ENCODE peak calls at places on chromosomes 13 and 19, in five cellular contexts. U is suprapubic skin, X is IMR-90, Z is endothelial cell of umbilical vein, W is stomach. I is an unnamed sample.

GRCh38 chr19:3145909-3146676 is 10.3 kb downstream of the GNA15 start:
- DNase-seq in U (no peak), X (no peak), Z (no peak), W (no peak), I (no peak)

GRCh38 chr13:35349673-35350278 is 126.7 kb downstream of the MAB21L1 start:
- DNase-seq in U (no peak), X (no peak), Z (peak), W (no peak), I (no peak)

GRCh38 chr13:31951215-31951678 is 80.3 kb upstream of the FRY start:
- DNase-seq in U (no peak), X (peak), Z (no peak), W (peak), I (peak)

GRCh38 chr13:40026174-40026585 is 370.7 kb downstream of the COG6 start:
- DNase-seq in U (no peak), X (peak), Z (no peak), W (no peak), I (no peak)

GRCh38 chr19:36121486-36122124 is 6.3 kb downstream of the TBCB start:
- DNase-seq in U (no peak), X (no peak), Z (no peak), W (no peak), I (no peak)

GRCh38 chr19:53977991-53978731 is 13.3 kb upstream of the CACNG6 start:
- DNase-seq in U (no peak), X (peak), Z (peak), W (no peak), I (peak)

GRCh38 chr13:50518131-50518530 is 325.4 kb downstream of the DLEU7 start:
- DNase-seq in U (no peak), X (peak), Z (no peak), W (no peak), I (no peak)

GRCh38 chr13:106795847-106796246 is 227.9 kb upstream of the ARGLU1 start:
- DNase-seq in U (no peak), X (no peak), Z (peak), W (no peak), I (no peak)

GRCh38 chr13:29801737-29802305 is 48.6 kb downstream of the UBL3 start:
- DNase-seq in U (no peak), X (peak), Z (no peak), W (no peak), I (no peak)

GRCh38 chr13:58340895-58341294 is 709.4 kb downstream of the PCDH17 start:
- DNase-seq in U (no peak), X (no peak), Z (no peak), W (no peak), I (no peak)

GRCh38 chr13:39881887-39882286 is 226.4 kb downstream of the COG6 start:
- DNase-seq in U (no peak), X (peak), Z (peak), W (no peak), I (no peak)

GRCh38 chr13:92941167-92941566 is 285.4 kb upstream of the GPC6 start:
- DNase-seq in U (no peak), X (no peak), Z (no peak), W (no peak), I (no peak)

GRCh38 chr13:100535401-100536135 is 53.0 kb downstream of the GGACT start:
- DNase-seq in U (no peak), X (no peak), Z (no peak), W (no peak), I (no peak)

GRCh38 chr13:75896271-75896670 is 260.1 kb downstream of the LMO7 start:
- DNase-seq in U (no peak), X (peak), Z (no peak), W (no peak), I (no peak)

GRCh38 chr19:19126102-19126501 is 12.2 kb downstream of the TMEM161A start:
- DNase-seq in U (no peak), X (no peak), Z (no peak), W (no peak), I (no peak)

GRCh38 chr13:20264271-20265018 is 32.3 kb upstream of the GJB6 start:
- DNase-seq in U (no peak), X (no peak), Z (no peak), W (no peak), I (no peak)

GRCh38 chr13:22375151-22375550 is 704.3 kb downstream of the FGF9 start:
- DNase-seq in U (no peak), X (no peak), Z (no peak), W (no peak), I (no peak)

GRCh38 chr19:37942516-37942902 is 35.5 kb downstream of the SIPA1L3 start:
- DNase-seq in U (no peak), X (no peak), Z (no peak), W (peak), I (no peak)

DNA sequence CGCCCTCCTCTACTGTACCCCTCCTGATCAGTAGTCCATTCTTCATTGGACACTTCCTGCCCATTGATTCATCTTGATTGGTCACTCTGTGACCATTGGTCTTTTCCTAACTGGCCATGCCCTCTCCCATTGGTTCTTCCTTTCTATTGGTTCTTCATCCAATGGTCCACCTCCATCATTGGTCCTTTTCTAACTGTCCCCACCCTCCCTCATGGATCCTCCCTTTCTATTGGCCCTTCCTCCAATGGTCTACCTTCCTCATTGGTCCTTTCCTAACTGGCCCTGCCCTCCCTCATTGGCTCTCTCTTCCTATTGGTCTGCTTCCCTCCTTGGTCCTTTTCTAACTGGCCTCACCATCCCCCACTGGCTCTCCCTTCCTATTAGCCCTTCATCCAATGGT is 7.1 kb downstream of the KLK6 start:
- DNase-seq in U (no peak), X (no peak), Z (no peak), W (no peak), I (no peak)
- TF ChIP-seq CTCF in U (no peak), X (no peak), Z (no peak), W (no peak), I (no peak)

DNA sequence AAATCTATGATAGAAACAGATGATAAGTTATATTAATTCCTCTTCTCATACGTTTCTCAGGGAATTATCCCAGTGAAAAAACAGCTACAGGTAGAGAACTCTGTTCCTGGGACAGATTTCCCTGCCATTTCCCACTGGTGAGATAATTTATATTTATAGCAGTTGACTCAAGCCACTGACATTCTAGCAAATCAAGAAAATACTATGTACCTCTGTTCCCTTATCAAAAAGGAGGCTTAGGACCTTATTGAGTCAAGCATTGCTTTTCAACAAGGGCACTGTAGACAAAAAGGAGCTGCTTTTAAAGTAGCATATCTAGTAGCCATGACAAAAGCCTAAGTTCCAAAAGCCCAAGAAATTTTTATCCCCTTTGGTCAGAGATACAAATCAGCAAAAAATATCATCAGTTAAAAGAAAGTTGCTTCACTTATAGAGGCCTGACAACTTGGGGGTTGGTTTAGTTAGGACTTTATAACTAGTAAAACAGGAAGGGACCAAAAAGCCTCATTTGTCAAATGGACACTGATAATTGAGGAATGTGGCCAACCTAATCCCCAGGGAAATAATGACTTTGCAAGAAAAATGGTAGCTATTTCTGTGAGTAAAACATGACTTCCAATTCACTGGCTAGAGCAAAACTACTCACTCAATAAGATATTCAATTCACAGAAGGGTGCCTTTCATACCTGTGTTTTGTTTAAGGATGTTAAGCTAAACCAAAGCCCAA is 652.5 kb downstream of the SLITRK1 start:
- DNase-seq in U (no peak), X (peak), Z (no peak), W (no peak), I (no peak)
- TF ChIP-seq POLR2A in U (no peak), X (no peak), Z (no peak), W (no peak), I (no peak)

GRCh38 chr13:70959376-70959775 is 851.1 kb upstream of the KLHL1 start:
- DNase-seq in U (no peak), X (no peak), Z (no peak), W (no peak), I (no peak)

GRCh38 chr13:70964124-70964523 is 855.9 kb upstream of the KLHL1 start:
- DNase-seq in U (no peak), X (no peak), Z (peak), W (no peak), I (no peak)

GRCh38 chr13:70960841-70961443 is 852.7 kb upstream of the KLHL1 start:
- DNase-seq in U (no peak), X (peak), Z (peak), W (no peak), I (no peak)
- TF ChIP-seq CTCF in U (no peak), X (peak), Z (peak), W (no peak), I (peak)

GRCh38 chr19:50797429-50798115 is 7.4 kb downstream of the ACP4 start:
- DNase-seq in U (no peak), X (no peak), Z (no peak), W (no peak), I (no peak)
- TF ChIP-seq POLR2A in U (no peak), X (no peak), Z (no peak), W (no peak), I (no peak)

GRCh38 chr19:49151339-49152217 is 3.6 kb downstream of the HRC start:
- DNase-seq in U (peak), X (peak), Z (peak), W (peak), I (peak)
- TF ChIP-seq CTCF in U (no peak), X (no peak), Z (no peak), W (no peak), I (no peak)

DNA sequence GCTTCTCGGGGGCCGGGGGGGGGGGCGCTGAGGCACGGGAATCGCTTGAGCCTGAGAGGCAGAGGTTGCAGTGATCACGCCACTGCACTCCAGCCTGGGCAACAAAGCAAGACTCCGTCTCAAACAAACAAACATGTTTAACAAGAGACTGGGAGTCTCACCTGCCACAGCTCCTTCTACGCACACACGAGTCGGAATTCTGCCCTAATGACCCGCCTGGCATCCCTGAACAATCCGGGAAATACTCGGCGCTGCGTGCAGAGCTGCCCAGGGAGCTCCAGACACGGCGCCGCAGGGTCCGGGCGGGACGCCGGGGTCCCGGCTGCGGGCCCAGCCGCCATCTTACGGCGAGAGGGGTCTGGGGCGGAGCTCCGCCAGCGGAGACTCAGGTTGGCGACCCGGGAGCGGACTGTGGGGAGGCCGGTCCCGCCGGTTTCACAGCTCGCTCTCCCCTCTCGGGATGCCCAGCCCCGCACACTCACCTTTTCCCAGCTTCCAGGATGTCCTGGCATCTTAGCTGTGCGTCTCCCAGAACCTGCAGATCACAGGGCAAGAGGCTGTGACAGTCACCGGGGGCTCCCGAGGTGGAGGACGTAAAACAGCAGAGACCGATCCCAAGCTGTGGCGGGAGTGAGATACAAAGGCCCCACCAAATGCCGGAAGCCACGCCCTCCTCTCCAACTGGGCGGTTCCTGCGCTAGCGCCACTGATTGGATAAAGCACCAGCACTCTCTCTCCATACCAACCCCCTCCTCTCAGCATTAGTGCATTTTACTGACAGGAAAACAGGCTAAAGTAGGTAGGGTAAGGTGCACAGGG is 23.6 kb upstream of the ZNF724 start:
- DNase-seq in U (peak), X (peak), Z (peak), W (peak), I (peak)
- TF ChIP-seq POLR2A in U (no peak), X (peak), Z (peak), W (peak), I (peak)

DNA sequence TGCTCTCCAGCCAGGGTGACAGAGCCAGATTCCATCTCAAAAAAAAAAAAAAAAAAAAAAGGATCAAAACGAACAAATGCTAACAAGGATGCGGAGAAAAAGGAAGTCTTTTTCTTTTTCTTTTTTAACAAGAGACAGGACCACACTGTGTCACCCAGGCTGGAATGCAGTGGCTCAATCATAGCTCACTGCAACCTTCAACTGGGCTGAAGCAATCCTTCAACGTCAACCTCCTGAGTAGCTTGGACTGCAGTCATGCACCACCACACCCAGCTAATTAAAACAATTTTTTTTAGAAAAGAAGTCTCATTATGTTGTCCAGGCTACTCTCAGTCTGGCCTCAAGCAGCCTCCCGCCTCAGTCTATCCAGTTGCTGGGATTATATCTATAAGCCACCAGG is 20.8 kb upstream of the OR7A17 start:
- DNase-seq in U (no peak), X (no peak), Z (no peak), W (no peak), I (no peak)
- TF ChIP-seq CTCF in U (no peak), X (no peak), Z (no peak), W (no peak), I (no peak)

DNA sequence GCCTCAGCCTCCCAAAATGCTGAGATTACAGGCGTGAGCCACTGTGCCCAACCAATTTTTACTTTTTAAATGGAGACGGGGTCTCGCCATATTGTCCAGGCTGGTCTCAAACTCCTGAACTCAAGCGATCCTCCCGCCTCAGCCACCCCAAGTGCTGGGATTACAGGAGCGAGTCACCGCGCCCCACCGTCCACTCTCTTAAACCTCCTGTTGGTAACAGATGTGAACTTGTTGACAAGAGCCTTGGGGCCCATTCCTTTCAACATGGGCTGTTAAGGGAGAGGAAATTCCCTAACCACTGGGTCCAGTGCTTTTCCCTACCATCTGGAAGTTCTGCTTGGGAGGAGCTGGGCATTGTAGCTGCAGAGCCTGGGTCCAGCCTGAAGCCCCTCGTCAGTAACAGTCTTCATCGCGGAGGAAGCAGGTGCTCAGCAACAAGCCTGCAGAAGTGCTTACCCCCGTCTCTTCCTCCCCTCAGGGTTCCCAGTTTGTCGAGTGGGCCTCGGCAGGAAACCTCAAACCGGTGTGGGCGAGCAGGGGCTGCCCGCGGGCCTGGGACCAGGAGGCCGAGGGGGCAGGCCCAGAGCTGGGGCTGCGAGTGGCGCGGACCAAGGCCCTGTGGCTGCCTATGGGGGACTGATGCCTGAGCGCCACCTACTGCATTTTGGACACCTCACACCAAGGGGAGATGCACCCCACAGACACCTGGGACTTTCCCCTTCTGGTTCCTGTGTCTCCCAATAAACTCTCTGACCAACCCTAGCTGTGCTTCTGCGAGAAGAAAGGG is 4.0 kb upstream of the FLT3LG start:
- DNase-seq in U (no peak), X (peak), Z (no peak), W (peak), I (no peak)
- TF ChIP-seq POLR2A in U (no peak), X (no peak), Z (no peak), W (no peak), I (no peak)

GRCh38 chr13:52882803-52883202 is 34.4 kb upstream of the PCDH8 start:
- DNase-seq in U (no peak), X (no peak), Z (no peak), W (no peak), I (no peak)

GRCh38 chr13:52884429-52884828 is 36.0 kb upstream of the PCDH8 start:
- DNase-seq in U (no peak), X (no peak), Z (no peak), W (no peak), I (no peak)

DNA sequence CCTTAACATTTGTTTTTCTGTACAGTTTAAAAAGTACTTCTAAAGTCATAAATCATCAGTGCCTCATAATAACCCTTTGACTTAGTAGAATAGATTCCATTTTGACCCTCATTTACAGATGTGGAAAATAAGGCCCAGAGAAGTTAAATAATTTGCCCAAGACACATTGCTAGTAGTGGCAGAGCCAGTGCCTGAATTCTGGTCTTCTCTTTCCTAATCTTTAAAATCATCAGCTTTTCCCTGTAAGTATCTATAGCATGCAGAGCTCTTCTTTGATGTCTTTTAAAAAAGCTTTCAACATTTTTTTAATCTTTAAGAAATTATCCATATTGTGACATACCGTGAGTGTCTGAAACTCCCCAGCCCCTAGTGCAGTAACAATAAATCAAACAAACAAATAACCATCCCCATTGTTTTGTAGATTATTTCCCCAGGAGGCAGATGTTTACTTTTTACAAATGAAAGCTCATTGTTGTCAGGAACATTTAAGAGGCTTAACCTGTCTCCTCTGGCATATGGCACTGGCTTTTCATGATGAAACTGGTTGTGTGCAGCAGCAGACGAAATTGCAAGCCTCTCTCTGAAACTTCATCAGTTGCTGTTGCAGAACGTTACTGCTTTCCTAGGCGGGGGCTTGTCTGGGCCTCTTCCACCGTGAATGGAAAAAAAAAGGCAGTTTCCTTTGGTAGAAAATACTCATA is 31.7 kb upstream of the PCDH8 start:
- DNase-seq in U (no peak), X (no peak), Z (no peak), W (no peak), I (no peak)
- TF ChIP-seq CTCF in U (no peak), X (no peak), Z (no peak), W (no peak), I (no peak)

I was measured in gastrocnemius medialis.